ENCODE peak calls at places on chromosomes 2 and 18, in ten cellular contexts. L, H, Q, S, U, J, M, Z, X and A are unnamed samples.

GRCh38 chr2:241198381-241199282 is 10.2 kb downstream of the ANO7 start:
- DNase-seq in Z (no peak), U (no peak), X (no peak), Q (no peak), H (no peak), M (no peak), S (no peak), J (no peak), L (no peak), A (no peak)

GRCh38 chr18:42274488-42275137 is 319.6 kb downstream of the PIK3C3 start:
- DNase-seq in Z (no peak), X (peak; percentile 60), S (peak; percentile 47), U (no peak), M (no peak), L (no peak), J (no peak), Q (peak; percentile 34), H (no peak), A (no peak)

GRCh38 chr2:98829586-98830270 is 98.8 kb upstream of the MGAT4A start:
- DNase-seq in H (no peak), S (no peak), U (no peak), X (no peak), J (no peak), Q (no peak), M (no peak), Z (no peak), L (no peak), A (peak; percentile 73)

GRCh38 chr18:6566338-6566911 is 151.7 kb upstream of the L3MBTL4 start:
- DNase-seq in U (no peak), M (no peak), L (no peak), H (no peak), Q (no peak), J (no peak), X (no peak), Z (no peak), S (no peak), A (no peak)

GRCh38 chr2:112340868-112341267 is 65.5 kb downstream of the ZC3H6 start:
- DNase-seq in Z (no peak), X (no peak), M (no peak), L (no peak), Q (no peak), S (no peak), H (no peak), U (no peak), J (no peak), A (no peak)

GRCh38 chr18:60019463-60019840 is 119.7 kb downstream of the PMAIP1 start:
- DNase-seq in S (peak; percentile 84), U (no peak), L (no peak), Q (peak; percentile 35), M (no peak), Z (no peak), X (no peak), H (no peak), J (no peak), A (no peak)

GRCh38 chr2:59449264-59449663 is 1104.2 kb downstream of the BCL11A start:
- DNase-seq in H (no peak), X (no peak), M (no peak), Z (no peak), S (no peak), U (peak; percentile 40), L (no peak), J (no peak), Q (peak; percentile 4), A (no peak)

GRCh38 chr18:37612519-37612918 is 46.9 kb upstream of the CELF4 start:
- DNase-seq in H (peak; percentile 34), M (no peak), X (no peak), Q (no peak), U (no peak), J (no peak), S (no peak), L (no peak), Z (no peak), A (no peak)

GRCh38 chr18:33316146-33316587 is 124.4 kb downstream of the CCDC178 start:
- DNase-seq in H (no peak), Z (no peak), X (no peak), L (no peak), M (no peak), Q (no peak), S (no peak), J (no peak), U (no peak), A (no peak)

GRCh38 chr2:10590742-10591141 is 99.0 kb downstream of the NOL10 start:
- DNase-seq in U (no peak), M (no peak), X (no peak), Z (no peak), Q (peak; percentile 16), S (no peak), H (no peak), J (no peak), L (no peak), A (no peak)

GRCh38 chr2:68185541-68186164 is 28.0 kb downstream of the PNO1 start:
- DNase-seq in M (no peak), J (no peak), Z (peak; percentile 16), U (peak; percentile 35), X (peak; percentile 62), H (no peak), Q (peak; percentile 81), L (peak; percentile 42), S (peak; percentile 52), A (no peak)

GRCh38 chr2:120743657-120744056 is 8.0 kb downstream of the GLI2 start:
- DNase-seq in Q (no peak), H (no peak), M (no peak), Z (no peak), J (no peak), X (no peak), U (no peak), S (peak; percentile 42), L (no peak), A (no peak)

GRCh38 chr2:217909156-217909820 is 93.5 kb downstream of the TNS1 start:
- DNase-seq in H (peak; percentile 30), L (no peak), J (no peak), Z (no peak), U (no peak), Q (no peak), M (no peak), X (no peak), S (no peak), A (no peak)

GRCh38 chr2:177244244-177244771 is 20.2 kb downstream of the NFE2L2 start:
- DNase-seq in S (no peak), X (no peak), Z (no peak), M (no peak), Q (no peak), U (no peak), L (no peak), H (no peak), J (no peak), A (no peak)

GRCh38 chr2:177243476-177243875 is 21.1 kb downstream of the NFE2L2 start:
- DNase-seq in Q (peak; percentile 58), Z (no peak), J (no peak), H (no peak), L (no peak), X (no peak), S (no peak), U (no peak), M (no peak), A (no peak)

GRCh38 chr2:177246000-177246399 is 18.5 kb downstream of the NFE2L2 start:
- DNase-seq in H (no peak), U (no peak), S (no peak), L (no peak), J (no peak), M (no peak), Q (no peak), Z (no peak), X (no peak), A (no peak)

GRCh38 chr2:177243073-177243472 is 21.5 kb downstream of the NFE2L2 start:
- DNase-seq in S (no peak), X (no peak), L (no peak), M (no peak), J (no peak), H (no peak), U (no peak), Q (no peak), Z (no peak), A (no peak)

DNA sequence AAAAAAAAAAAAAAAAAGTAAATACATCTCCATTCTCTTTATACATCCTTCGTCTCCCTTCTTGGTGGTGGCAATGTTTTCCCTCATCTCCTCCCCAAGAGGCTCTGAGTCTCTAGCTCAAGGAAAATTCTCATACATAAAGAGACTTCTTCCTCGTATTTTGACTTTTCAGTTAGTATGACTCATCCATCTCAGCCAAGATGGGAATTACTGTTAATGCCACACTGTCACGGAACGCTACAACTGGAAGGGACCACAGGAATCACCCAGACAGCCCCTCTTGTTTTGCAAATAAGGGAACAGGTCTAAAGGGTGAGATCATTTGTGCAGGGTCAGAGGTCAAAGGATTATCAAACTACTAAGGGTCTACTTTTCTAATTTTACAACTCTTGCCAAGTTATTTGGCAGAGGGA is 19.5 kb downstream of the NFE2L2 start:
- DNase-seq in H (no peak), J (no peak), M (no peak), S (peak; percentile 86), X (no peak), Q (peak; percentile 78), U (no peak), Z (no peak), L (peak; percentile 53), A (peak; percentile 75)
- H3K4me1 ChIP-seq in H (peaks cover 100% of the 10 kb centered on the region), J (peaks cover 80% of the 10 kb centered on the region), M (peaks cover 45% of the 10 kb centered on the region), S (peaks cover 96% of the 10 kb centered on the region), X (peaks cover 13% of the 10 kb centered on the region), Q (peaks cover 98% of the 10 kb centered on the region), U (peaks cover 79% of the 10 kb centered on the region), Z (peaks cover 66% of the 10 kb centered on the region), L (peaks cover 98% of the 10 kb centered on the region), A (peaks cover 59% of the 10 kb centered on the region)

DNA sequence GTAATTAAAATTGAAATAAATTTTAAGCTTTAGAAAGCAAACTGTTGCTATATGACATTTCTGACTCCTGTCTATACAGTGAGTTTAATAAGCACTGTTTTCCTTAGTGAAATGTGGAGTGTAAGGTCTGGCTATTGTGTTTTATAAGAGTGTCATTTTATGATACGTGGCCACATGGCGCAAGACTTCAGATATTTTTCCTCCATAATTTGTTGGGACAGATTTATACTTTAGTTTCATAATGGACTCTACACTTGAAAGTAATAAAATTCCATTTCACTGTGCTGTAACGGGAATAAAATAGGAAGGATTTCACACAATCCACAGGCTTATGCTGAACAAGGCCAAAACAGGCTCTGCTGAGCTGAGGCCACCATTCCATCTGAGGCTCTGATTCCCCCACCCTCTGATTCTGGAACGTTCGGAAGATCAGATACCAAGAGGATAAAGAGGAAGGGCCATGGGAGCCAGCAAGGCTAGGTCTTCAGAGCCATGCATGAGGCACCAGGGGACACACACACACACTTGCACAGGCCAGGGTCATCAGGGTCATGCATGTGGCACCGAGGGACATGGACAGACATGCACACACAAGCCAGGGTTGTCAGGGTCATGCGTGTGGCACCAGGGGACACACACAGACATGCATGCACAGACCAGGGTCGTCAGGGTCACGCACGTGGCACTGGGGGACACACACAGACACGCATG is 35.6 kb downstream of the HDAC4 start:
- DNase-seq in Q (no peak), X (no peak), L (no peak), H (no peak), J (no peak), S (no peak), Z (no peak), M (no peak), U (no peak), A (no peak)
- H3K27ac ChIP-seq in Q (no peak overlapping the region), X (no peak overlapping the region), L (no peak overlapping the region), H (no peak overlapping the region), J (no peak overlapping the region), S (no peak overlapping the region), Z (no peak overlapping the region), M (no peak overlapping the region), U (no peak overlapping the region), A (no peak overlapping the region)

GRCh38 chr2:72676341-72677025 is 149.3 kb downstream of the EXOC6B start:
- DNase-seq in X (no peak), Z (no peak), Q (peak; percentile 32), U (no peak), H (no peak), M (no peak), S (no peak), L (no peak), J (no peak), A (no peak)
- H3K4me1 ChIP-seq in X (peaks cover 27% of the 10 kb centered on the region), Z (no peaks in the 10 kb centered on the region), Q (peaks cover 71% of the 10 kb centered on the region), U (peaks cover 5% of the 10 kb centered on the region), H (peaks cover 47% of the 10 kb centered on the region), M (no peaks in the 10 kb centered on the region), S (peaks cover 31% of the 10 kb centered on the region), L (peaks cover 2% of the 10 kb centered on the region), J (peaks cover 6% of the 10 kb centered on the region), A (no peaks in the 10 kb centered on the region)

GRCh38 chr2:195475336-195475735 is 181.7 kb upstream of the SLC39A10 start:
- DNase-seq in Q (no peak), Z (no peak), X (peak; percentile 62), M (no peak), L (no peak), U (no peak), S (no peak), H (no peak), J (no peak), A (no peak)
- H3K27ac ChIP-seq in Q (no peak overlapping the region), Z (no peak overlapping the region), X (peak overlapping the region; percentile 83), M (no peak overlapping the region), L (peak overlapping the region; percentile 7), U (no peak overlapping the region), S (no peak overlapping the region), H (no peak overlapping the region), J (no peak overlapping the region), A (no peak overlapping the region)